ENCODE peak calls at places on chromosomes 13 and 19, in eight cellular contexts. C is T-cell; F is epithelial cell of proximal tubule; T is NCI-H2081; O is lower leg skin; X is activated CD8-positive, alpha-beta memory T cell treated with anti-CD3 and anti-CD28 coated beads, Interleukin-2, amount 50 U/mL, for 48 hours; V is stimulated activated CD4-positive, alpha-beta T cell treated with anti-CD3 and anti-CD28 coated beads, Interleukin-1b, Interleukin-23, amount 100 ng/mL, for 24 hours; R is HEK293T. L is an unnamed sample.

GRCh38 chr13:33999830-34000605 is 182.1 kb downstream of the RFC3 start:
- DNase-seq in R (no peak), F (no peak), T (peak), V (no peak), C (no peak), O (no peak), X (no peak), L (no peak)

GRCh38 chr13:51136276-51136980 is 25.4 kb upstream of the C13orf42 start:
- DNase-seq in R (no peak), O (no peak), C (no peak), V (no peak), F (no peak), T (no peak), X (no peak), L (no peak)

GRCh38 chr13:20193924-20194631 is 1.3 kb upstream of the GJB2 start:
- DNase-seq in C (no peak), O (no peak), X (no peak), T (no peak), V (no peak), R (no peak), F (no peak), L (no peak)

GRCh38 chr13:73945871-73946270 is 188.3 kb downstream of the KLF12 start:
- DNase-seq in X (no peak), O (no peak), V (no peak), F (no peak), C (no peak), T (no peak), R (no peak), L (no peak)

GRCh38 chr13:38577048-38577447 is 109.8 kb upstream of the FREM2 start:
- DNase-seq in C (no peak), T (no peak), X (no peak), V (no peak), R (no peak), F (no peak), O (no peak), L (no peak)

GRCh38 chr19:49805822-49806612 is 7.1 kb downstream of the FUZ start:
- DNase-seq in C (no peak), T (no peak), R (no peak), O (no peak), V (no peak), F (no peak), X (no peak), L (no peak)

GRCh38 chr13:113625965-113626661 is 31.9 kb downstream of the ATP4B start:
- DNase-seq in C (no peak), R (no peak), O (no peak), V (no peak), X (no peak), T (no peak), F (no peak), L (no peak)

GRCh38 chr19:19110410-19111137 is 27.7 kb downstream of the TMEM161A start:
- DNase-seq in C (no peak), T (no peak), F (no peak), X (no peak), V (no peak), O (no peak), R (no peak), L (no peak)

GRCh38 chr13:34462843-34463242 is 479.2 kb upstream of the NBEA start:
- DNase-seq in T (no peak), F (peak), R (no peak), V (no peak), X (no peak), O (no peak), C (no peak), L (no peak)

GRCh38 chr19:28960986-28961705 is 251.8 kb downstream of the UQCRFS1 start:
- DNase-seq in F (peak), C (no peak), R (no peak), T (no peak), V (no peak), O (no peak), X (no peak), L (no peak)

GRCh38 chr19:37718357-37718756 is 1.2 kb downstream of the ZNF607 start:
- DNase-seq in T (no peak), C (no peak), X (no peak), R (no peak), V (no peak), O (no peak), F (no peak), L (no peak)

GRCh38 chr19:5968431-5969373 is 9.2 kb downstream of the RANBP3 start:
- DNase-seq in V (no peak), X (no peak), R (no peak), C (no peak), T (peak), O (no peak), F (no peak), L (no peak)

GRCh38 chr19:56112313-56112709 is 8.8 kb downstream of the ZNF787 start:
- DNase-seq in F (no peak), X (no peak), T (peak), V (no peak), R (no peak), O (no peak), C (no peak), L (no peak)

GRCh38 chr19:1019980-1020867 is 699 bp downstream of the TMEM259 start:
- DNase-seq in R (no peak), X (no peak), V (no peak), C (no peak), T (no peak), F (no peak), O (no peak), L (no peak)

GRCh38 chr13:104869501-104869900 is 1666.0 kb downstream of the EFNB2 start:
- DNase-seq in X (no peak), O (no peak), T (no peak), V (no peak), F (no peak), R (no peak), C (no peak), L (no peak)

GRCh38 chr19:12872941-12873890 is 8.0 kb downstream of the DNASE2 start:
- DNase-seq in R (peak), T (no peak), O (no peak), C (peak), V (no peak), F (peak), X (peak), L (no peak)

GRCh38 chr19:41324231-41324702 is 14.3 kb downstream of the CCDC97 start:
- DNase-seq in T (no peak), C (no peak), R (no peak), O (no peak), V (no peak), X (no peak), F (no peak), L (no peak)

GRCh38 chr13:113670541-113670940 is 3.5 kb downstream of the GRK1 start:
- DNase-seq in X (no peak), R (no peak), O (no peak), C (no peak), F (no peak), T (no peak), V (no peak), L (no peak)

GRCh38 chr19:13241321-13242104 is 91.3 kb downstream of the IER2 start:
- DNase-seq in O (no peak), T (no peak), V (peak), C (peak), X (peak), R (no peak), F (no peak), L (no peak)

GRCh38 chr19:48698046-48698445 is 2.3 kb downstream of the FUT2 start:
- DNase-seq in X (no peak), V (no peak), F (no peak), T (no peak), O (no peak), R (no peak), C (no peak), L (no peak)

GRCh38 chr13:109344552-109345157 is 441.7 kb downstream of the IRS2 start:
- DNase-seq in F (no peak), R (no peak), C (no peak), V (no peak), T (no peak), O (no peak), X (no peak), L (no peak)

GRCh38 chr13:26873174-26873698 is 112.7 kb upstream of the GPR12 start:
- DNase-seq in X (no peak), C (no peak), T (no peak), F (no peak), R (no peak), V (no peak), O (no peak), L (no peak)

GRCh38 chr13:47835470-47836228 is 165.4 kb downstream of the SUCLA2 start:
- DNase-seq in C (no peak), V (no peak), F (no peak), O (no peak), T (no peak), X (no peak), R (no peak), L (no peak)

GRCh38 chr19:29528350-29528945 is 2.7 kb downstream of the VSTM2B start:
- DNase-seq in C (peak), F (no peak), T (peak), V (peak), O (peak), R (peak), X (peak), L (peak)

GRCh38 chr19:55146078-55146647 is 2.8 kb downstream of the TNNT1 start:
- DNase-seq in X (no peak), R (peak), C (no peak), T (peak), O (no peak), F (no peak), V (no peak), L (peak)

GRCh38 chr13:40666905-40667621 is 622 bp upstream of the FOXO1 start:
- DNase-seq in V (no peak), T (no peak), F (no peak), O (peak), X (peak), C (no peak), R (peak), L (peak)

GRCh38 chr19:52664461-52664860 is 26.3 kb upstream of the ZNF83 start:
- DNase-seq in V (no peak), O (no peak), T (no peak), F (no peak), C (no peak), X (no peak), R (no peak), L (no peak)

GRCh38 chr19:48491793-48492123 is 19.9 kb downstream of the LMTK3 start:
- DNase-seq in T (no peak), F (no peak), C (no peak), V (no peak), O (no peak), X (no peak), R (no peak), L (no peak)

GRCh38 chr19:17080441-17080803 is 4.8 kb downstream of the MYO9B start:
- DNase-seq in X (no peak), O (no peak), F (no peak), T (no peak), C (no peak), V (no peak), R (no peak), L (no peak)

GRCh38 chr13:33218020-33218419 is 67.5 kb downstream of the STARD13 start:
- DNase-seq in C (no peak), F (no peak), R (no peak), T (no peak), X (no peak), O (no peak), V (no peak), L (peak)

GRCh38 chr13:30690282-30691188 is 44.8 kb upstream of the ALOX5AP start:
- DNase-seq in T (no peak), O (peak), X (no peak), C (peak), R (no peak), V (no peak), F (no peak), L (no peak)

GRCh38 chr19:11692127-11692790 is 46.5 kb downstream of the ZNF823 start:
- DNase-seq in F (peak), C (no peak), X (no peak), R (no peak), V (no peak), O (no peak), T (no peak), L (no peak)

GRCh38 chr19:10566658-10567410 is 1.0 kb upstream of the KRI1 start:
- DNase-seq in X (peak), T (no peak), R (no peak), F (no peak), V (no peak), O (no peak), C (peak), L (no peak)

L was measured in HuH-7.